ENCODE peak calls at places on chromosome 6, in five cellular contexts. T, K, I, R and M are unnamed samples.

GRCh38 chr6:105606871-105607421 is 204.1 kb upstream of the PREP start:
- DNase-seq in K (peak), I (no peak), T (no peak), R (no peak), M (no peak)

GRCh38 chr6:33192671-33193602 is 670 bp upstream of the COL11A2 start:
- DNase-seq in I (no peak), R (peak), T (no peak), K (no peak), M (no peak)

GRCh38 chr6:46204880-46205650 is 34.3 kb upstream of the ENPP5 start:
- DNase-seq in K (no peak), I (no peak), T (no peak), R (no peak), M (no peak)

GRCh38 chr6:108739496-108740330 is 108.5 kb upstream of the ARMC2 start:
- DNase-seq in T (peak), I (peak), R (no peak), K (peak), M (no peak)

GRCh38 chr6:15485875-15486274 is 177.0 kb downstream of the DTNBP1 start:
- DNase-seq in R (no peak), K (no peak), T (no peak), I (no peak), M (no peak)

GRCh38 chr6:93679836-93680235 is 260.5 kb upstream of the EPHA7 start:
- DNase-seq in T (no peak), I (no peak), R (no peak), K (no peak), M (no peak)

GRCh38 chr6:44681782-44682181 is 294.3 kb downstream of the CDC5L start:
- DNase-seq in T (peak), K (peak), I (no peak), R (no peak), M (no peak)

GRCh38 chr6:67952121-67952520 is 683.0 kb upstream of the ADGRB3 start:
- DNase-seq in K (no peak), I (no peak), R (no peak), T (peak), M (peak)

GRCh38 chr6:25122622-25123237 is 156.4 kb upstream of the CARMIL1 start:
- DNase-seq in I (no peak), K (no peak), T (no peak), R (no peak), M (no peak)

GRCh38 chr6:9224539-9224938 is 789.2 kb upstream of the SLC35B3 start:
- DNase-seq in K (peak), I (no peak), R (no peak), T (no peak), M (peak)

GRCh38 chr6:170031684-170032121 is 259.2 kb downstream of the DLL1 start:
- DNase-seq in K (no peak), I (no peak), T (no peak), R (peak), M (no peak)